ENCODE peak calls at places on chromosomes 16 and 17, in six cellular contexts. W is body of pancreas, M is heart left ventricle, O is lower leg skin, G is K562, H is endothelial cell of umbilical vein. U is an unnamed sample.

GRCh38 chr17:30323262-30323894 is 10.5 kb downstream of the TMIGD1 start:
- DNase-seq in W (peak), M (no peak), O (no peak), G (no peak), H (no peak), U (no peak)

GRCh38 chr17:72967963-72968585 is 124.4 kb downstream of the SLC39A11 start:
- DNase-seq in W (no peak), M (no peak), O (no peak), G (no peak), H (peak), U (no peak)

GRCh38 chr16:14151256-14152030 is 80.3 kb downstream of the MRTFB start:
- DNase-seq in W (no peak), M (no peak), O (no peak), G (no peak), H (no peak), U (no peak)

GRCh38 chr16:58488531-58488930 is 11.4 kb upstream of the NDRG4 start:
- DNase-seq in W (no peak), M (peak), O (no peak), G (peak), H (no peak), U (peak)

GRCh38 chr17:80930335-80931040 is 61.2 kb upstream of the CHMP6 start:
- DNase-seq in W (peak), M (peak), O (no peak), G (no peak), H (no peak), U (no peak)

GRCh38 chr17:67829331-67829730 is 4.0 kb downstream of the BPTF start:
- DNase-seq in W (no peak), M (no peak), O (no peak), G (no peak), H (no peak), U (no peak)

GRCh38 chr17:44197980-44198720 is 1.5 kb downstream of the ATXN7L3 start:
- DNase-seq in W (no peak), M (peak), O (no peak), G (peak), H (peak), U (peak)

GRCh38 chr16:1724491-1724890 is 18.5 kb downstream of the MAPK8IP3 start:
- DNase-seq in W (no peak), M (no peak), O (no peak), G (no peak), H (no peak), U (no peak)

GRCh38 chr16:29784901-29785500 is 5.5 kb upstream of the KIF22 start:
- DNase-seq in W (peak), M (peak), O (peak), G (peak), H (peak), U (peak)

GRCh38 chr16:83935005-83935857 is 17.8 kb upstream of the OSGIN1 start:
- DNase-seq in W (no peak), M (no peak), O (no peak), G (no peak), H (no peak), U (no peak)

GRCh38 chr16:13921328-13921727 is 1.4 kb downstream of the ERCC4 start:
- DNase-seq in W (no peak), M (no peak), O (no peak), G (no peak), H (no peak), U (peak)

GRCh38 chr17:28174352-28175046 is 132.0 kb downstream of the NLK start:
- DNase-seq in W (no peak), M (no peak), O (no peak), G (no peak), H (peak), U (peak)

GRCh38 chr17:81037026-81037782 is 2.3 kb downstream of the BAIAP2 start:
- DNase-seq in W (peak), M (peak), O (no peak), G (no peak), H (no peak), U (peak)

GRCh38 chr16:11224894-11225676 is 30.9 kb downstream of the SOCS1 start:
- DNase-seq in W (no peak), M (peak), O (peak), G (no peak), H (no peak), U (no peak)

GRCh38 chr17:43740541-43740940 is 18.1 kb downstream of the SOST start:
- DNase-seq in W (no peak), M (no peak), O (no peak), G (no peak), H (no peak), U (no peak)

GRCh38 chr17:5135726-5136579 is 20.1 kb downstream of the USP6 start:
- DNase-seq in W (no peak), M (no peak), O (peak), G (no peak), H (no peak), U (no peak)

GRCh38 chr16:30602595-30603277 is 7.5 kb downstream of the ZNF689 start:
- DNase-seq in W (no peak), M (no peak), O (no peak), G (no peak), H (no peak), U (no peak)

GRCh38 chr17:14307560-14308024 is 6.7 kb downstream of the HS3ST3B1 start:
- DNase-seq in W (no peak), M (no peak), O (no peak), G (no peak), H (no peak), U (no peak)

GRCh38 chr16:3754304-3754703 is 37.0 kb upstream of the TRAP1 start:
- DNase-seq in W (no peak), M (no peak), O (no peak), G (no peak), H (no peak), U (no peak)

GRCh38 chr16:27264151-27264550 is 4.4 kb downstream of the NSMCE1 start:
- DNase-seq in W (no peak), M (no peak), O (no peak), G (no peak), H (peak), U (no peak)

GRCh38 chr17:65857713-65858112 is 296.3 kb upstream of the AXIN2 start:
- DNase-seq in W (no peak), M (no peak), O (no peak), G (no peak), H (no peak), U (no peak)

DNA sequence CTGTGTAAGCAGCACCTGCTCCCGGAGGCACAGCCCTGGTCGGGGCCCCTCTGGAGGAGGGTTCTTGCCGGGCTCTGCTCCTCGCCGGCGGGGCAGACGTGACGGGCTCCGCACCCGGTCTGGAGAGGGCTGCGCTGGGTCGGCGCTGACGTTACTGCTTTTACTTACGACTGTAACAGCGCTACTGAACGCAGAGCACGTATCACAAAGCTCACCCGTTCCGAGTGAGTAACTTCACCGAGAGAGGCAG is 1.3 kb upstream of the RAB40C start:
- DNase-seq in W (peak), M (peak), O (no peak), G (peak), H (peak), U (peak)
- TF ChIP-seq POLR2A in W (peak), M (no peak), O (no peak), G (no peak), H (no peak), U (no peak)

GRCh38 chr16:4769306-4769638 is 2.3 kb upstream of the ZNF500 start:
- DNase-seq in W (no peak), M (no peak), O (no peak), G (no peak), H (no peak), U (no peak)

GRCh38 chr16:4768549-4769305 is 1.8 kb upstream of the ZNF500 start:
- DNase-seq in W (peak), M (peak), O (peak), G (peak), H (peak), U (peak)

GRCh38 chr16:4767872-4768548 is 1.0 kb upstream of the ZNF500 start:
- DNase-seq in W (peak), M (peak), O (no peak), G (no peak), H (no peak), U (peak)

GRCh38 chr16:4765511-4766474 is 1.2 kb downstream of the ZNF500 start:
- DNase-seq in W (no peak), M (no peak), O (no peak), G (no peak), H (no peak), U (no peak)

DNA sequence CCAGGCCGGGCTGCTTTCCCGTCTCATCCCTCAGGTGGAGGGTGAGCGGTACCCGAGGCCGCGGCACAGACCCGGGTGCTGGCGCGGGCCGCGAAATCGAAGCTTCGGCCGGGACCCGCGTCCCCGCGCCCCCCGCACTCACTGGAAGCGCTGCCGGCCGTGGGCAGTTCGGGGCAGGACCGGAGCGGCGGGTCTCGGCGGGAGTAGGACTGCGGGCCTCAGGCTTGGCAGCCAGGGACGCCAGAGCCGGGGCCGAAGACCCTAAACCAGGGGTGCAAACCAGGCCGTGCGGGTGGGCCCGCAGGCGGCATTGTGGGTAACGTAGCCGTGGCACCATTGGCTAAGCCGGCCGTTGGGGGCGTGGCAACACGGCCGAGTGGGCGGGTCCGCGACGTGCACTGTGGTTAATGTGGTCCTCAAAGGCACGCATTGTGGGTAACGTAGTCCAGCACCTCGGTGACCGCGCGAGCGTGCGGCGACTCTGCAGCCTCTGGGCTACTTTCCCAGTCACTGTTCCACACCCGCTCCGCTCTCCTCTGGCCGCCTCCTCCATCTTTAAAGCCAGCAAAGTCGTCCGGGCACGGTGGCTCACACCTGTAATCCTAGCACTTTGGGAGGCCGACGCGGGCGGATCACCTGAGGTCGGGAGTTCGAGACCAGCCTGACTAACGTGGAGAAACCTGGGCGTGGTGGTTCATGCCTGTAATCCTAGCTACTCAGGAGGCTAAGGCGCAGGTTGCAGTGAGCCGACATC is at the start of gene ZNF500:
- DNase-seq in W (peak), M (peak), O (peak), G (peak), H (peak), U (peak)
- TF ChIP-seq POLR2A in W (peak), M (no peak), O (no peak), G (peak), H (peak), U (peak)

GRCh38 chr17:37358830-37359681 is 16.7 kb upstream of the C17orf78 start:
- DNase-seq in W (peak), M (peak), O (peak), G (peak), H (peak), U (peak)
- TF ChIP-seq POLR2A in W (peak), M (no peak), O (no peak), G (peak), H (no peak), U (peak)

DNA sequence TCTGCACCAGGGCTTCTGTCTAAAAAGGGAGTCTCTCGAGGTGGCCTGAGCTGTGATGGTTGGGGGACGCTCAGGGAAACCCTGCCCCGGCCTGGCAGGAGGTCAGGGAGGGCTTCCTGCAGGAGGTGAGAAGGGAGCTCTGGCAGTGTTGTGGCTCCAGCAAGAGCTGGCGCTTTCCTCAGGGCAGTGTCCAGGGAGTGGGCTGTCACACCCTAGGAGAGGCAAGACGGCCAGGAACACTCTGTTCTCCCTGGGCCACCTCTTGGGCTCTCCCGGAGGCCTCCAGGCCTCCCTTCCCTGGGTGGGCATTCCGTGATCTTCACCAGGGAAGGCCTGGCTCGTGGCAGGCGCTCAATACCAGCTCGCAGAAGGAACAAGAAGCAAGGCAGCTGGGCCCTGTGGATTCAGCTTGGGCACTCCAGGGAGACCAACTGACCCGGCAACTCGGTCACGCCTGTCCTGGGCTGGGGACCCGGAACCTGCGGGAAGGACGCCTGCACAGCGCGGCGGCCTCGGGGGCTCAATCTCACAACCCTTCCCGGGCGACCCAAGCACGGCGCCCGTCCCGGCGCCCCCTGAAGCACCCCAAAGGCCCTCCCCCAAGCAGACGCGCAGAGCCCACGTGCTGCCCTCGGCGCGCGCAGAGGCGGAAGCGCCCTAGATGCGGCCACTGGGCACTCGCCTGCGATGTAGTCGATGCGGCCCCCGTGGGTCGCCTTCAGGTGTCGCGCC is 694 bp downstream of the APRT start:
- DNase-seq in W (peak), M (peak), O (peak), G (no peak), H (peak), U (peak)
- TF ChIP-seq POLR2A in W (peak), M (no peak), O (no peak), G (no peak), H (no peak), U (no peak)

GRCh38 chr17:12996941-12997340 is 20.9 kb downstream of the ELAC2 start:
- DNase-seq in W (no peak), M (no peak), O (no peak), G (no peak), H (no peak), U (no peak)

GRCh38 chr17:12996357-12996756 is 21.5 kb downstream of the ELAC2 start:
- DNase-seq in W (no peak), M (no peak), O (no peak), G (no peak), H (no peak), U (no peak)

GRCh38 chr17:12994341-12995074 is 23.3 kb downstream of the ELAC2 start:
- DNase-seq in W (no peak), M (no peak), O (no peak), G (no peak), H (no peak), U (no peak)

GRCh38 chr17:12995106-12995895 is 22.5 kb downstream of the ELAC2 start:
- DNase-seq in W (no peak), M (no peak), O (no peak), G (no peak), H (no peak), U (no peak)

GRCh38 chr17:12995896-12996295 is 21.9 kb downstream of the ELAC2 start:
- DNase-seq in W (no peak), M (no peak), O (no peak), G (no peak), H (no peak), U (no peak)
- TF ChIP-seq POLR2A in W (no peak), M (no peak), O (no peak), G (no peak), H (no peak), U (no peak)

DNA sequence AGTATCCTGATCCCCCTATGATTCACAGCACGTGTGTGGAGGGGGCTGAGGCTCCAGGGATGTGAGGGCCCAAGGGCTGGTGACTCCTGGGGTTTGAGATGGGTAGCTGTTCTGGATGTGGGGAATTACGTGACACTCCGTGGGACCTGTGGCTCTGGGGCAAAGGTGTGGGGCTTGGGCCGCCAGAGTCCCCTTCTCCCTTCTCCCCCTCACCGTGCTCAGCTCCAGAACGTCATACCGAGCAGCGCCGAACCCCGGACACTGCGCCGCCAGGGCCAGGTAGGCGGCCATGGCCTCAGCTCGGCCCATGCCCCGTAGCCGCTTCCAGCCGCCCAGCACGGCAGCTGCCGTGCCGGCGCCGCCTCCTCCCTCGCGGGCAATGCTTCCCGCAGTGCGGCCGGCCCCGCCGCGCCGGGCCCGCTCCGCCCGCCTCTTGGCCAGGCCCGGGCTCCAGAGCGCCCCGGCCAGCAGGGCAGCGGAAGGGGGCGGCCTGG is 7.0 kb downstream of the PLEKHH3 start:
- DNase-seq in W (no peak), M (no peak), O (no peak), G (no peak), H (no peak), U (no peak)
- TF ChIP-seq POLR2A in W (no peak), M (no peak), O (no peak), G (no peak), H (no peak), U (peak)

DNA sequence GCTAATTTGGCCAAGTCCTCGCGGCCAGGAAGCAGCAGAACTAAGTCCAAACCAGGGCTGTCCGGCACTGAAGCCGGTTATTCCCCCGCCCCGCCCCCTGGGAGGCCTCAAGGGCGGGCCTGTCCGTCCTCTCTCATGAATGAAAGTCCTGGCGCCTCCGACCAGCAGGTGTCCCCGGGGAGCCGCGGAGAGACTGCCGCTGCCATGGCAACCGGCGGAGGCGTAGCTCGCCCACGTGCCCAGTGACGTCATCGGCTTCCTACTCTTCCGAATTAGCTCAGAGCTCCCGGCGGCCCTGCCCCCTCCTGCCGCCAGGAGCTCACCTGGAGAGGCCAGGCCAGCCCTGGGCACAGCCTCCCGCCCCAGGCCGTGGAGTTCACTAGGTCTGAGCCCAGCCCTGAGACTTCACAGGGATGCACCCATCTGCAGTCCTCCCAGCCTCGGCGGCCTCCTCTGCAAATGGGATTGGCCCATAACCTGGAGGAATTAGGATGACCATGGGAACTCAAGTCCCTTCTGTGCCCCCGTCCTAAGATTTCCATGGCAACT is 1.3 kb downstream of the SPATA2L start:
- DNase-seq in W (peak), M (peak), O (peak), G (peak), H (peak), U (peak)
- TF ChIP-seq POLR2A in W (peak), M (no peak), O (no peak), G (no peak), H (no peak), U (no peak)

GRCh38 chr17:21287703-21288449 is 3.4 kb downstream of the MAP2K3 start:
- DNase-seq in W (peak), M (peak), O (peak), G (no peak), H (peak), U (peak)
- TF ChIP-seq POLR2A in W (peak), M (no peak), O (no peak), G (no peak), H (peak), U (peak)

DNA sequence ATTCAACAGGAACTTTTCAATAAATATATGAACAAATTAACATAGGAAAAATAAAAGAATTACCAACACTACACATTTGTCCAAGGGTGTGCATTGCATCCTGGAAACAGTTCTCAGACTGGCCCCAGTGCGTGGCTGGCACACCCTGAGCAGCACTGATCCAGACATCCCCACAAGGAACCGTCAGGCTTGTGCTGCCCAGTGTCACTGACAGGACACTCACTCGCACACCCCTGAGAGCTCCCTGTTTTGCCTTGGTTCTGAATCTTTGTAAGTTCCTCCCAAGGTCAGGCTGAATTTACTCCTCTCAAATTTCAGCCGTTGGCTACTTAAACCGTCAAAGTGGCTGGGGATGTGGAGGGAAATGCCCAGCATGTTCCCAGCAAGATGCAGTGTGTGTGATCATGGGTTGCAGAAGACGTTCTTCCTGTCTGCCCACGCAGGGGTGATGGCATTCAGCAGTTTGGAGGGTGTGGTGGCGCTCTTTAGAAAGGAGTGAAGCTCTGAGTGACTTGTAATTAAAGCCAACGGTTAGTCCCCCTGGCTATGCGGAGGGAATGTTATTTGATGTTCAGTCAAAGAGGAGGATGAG is 1.7 kb downstream of the MT2A start:
- DNase-seq in W (peak), M (peak), O (no peak), G (no peak), H (peak), U (peak)
- TF ChIP-seq POLR2A in W (peak), M (no peak), O (no peak), G (no peak), H (peak), U (no peak)

GRCh38 chr17:8250101-8250500 is 1.0 kb downstream of the PFAS start:
- DNase-seq in W (no peak), M (no peak), O (no peak), G (no peak), H (no peak), U (no peak)

GRCh38 chr17:8253801-8254200 is 4.7 kb downstream of the PFAS start:
- DNase-seq in W (peak), M (no peak), O (no peak), G (no peak), H (peak), U (peak)

GRCh38 chr17:8249621-8250020 is 532 bp downstream of the PFAS start:
- DNase-seq in W (no peak), M (no peak), O (no peak), G (no peak), H (no peak), U (no peak)

GRCh38 chr17:8244768-8245167 is 3.1 kb downstream of the CTC1 start:
- DNase-seq in W (no peak), M (no peak), O (no peak), G (no peak), H (no peak), U (no peak)

GRCh38 chr17:8248751-8249607 is at the start of gene PFAS:
- DNase-seq in W (peak), M (peak), O (peak), G (peak), H (peak), U (peak)
- TF ChIP-seq POLR2A in W (peak), M (no peak), O (no peak), G (peak), H (peak), U (peak)